ENCODE peak calls at places on chromosomes 13 and 19, in ten cellular contexts. B is Caco-2; J is tibial nerve; N is thoracic aorta; U is foreskin fibroblast; Z is lower lobe of right lung; A is CD4-positive, alpha-beta T cell; R is endodermal cell; T is breast epithelium; G is A549. L is an unnamed sample.

GRCh38 chr19:1039646-1040475 is at the start of gene ABCA7:
- DNase-seq in B (peak), J (peak), N (peak), U (peak), Z (peak), A (peak), R (peak), T (peak), G (peak), L (peak)

GRCh38 chr19:8371011-8371804 is 7.3 kb downstream of the ANGPTL4 start:
- DNase-seq in B (no peak), J (no peak), N (no peak), U (no peak), Z (peak), A (no peak), R (no peak), T (no peak), G (no peak), L (no peak)

GRCh38 chr19:36245210-36246005 is 30.5 kb downstream of the ZNF146 start:
- DNase-seq in B (no peak), J (no peak), N (no peak), U (peak), Z (no peak), A (no peak), R (peak), T (no peak), G (no peak), L (no peak)

GRCh38 chr19:11420429-11420893 is 1.3 kb upstream of the RGL3 start:
- DNase-seq in B (no peak), J (peak), N (no peak), U (peak), Z (no peak), A (no peak), R (peak), T (no peak), G (no peak), L (peak)

GRCh38 chr13:104810242-104810641 is 1725.2 kb downstream of the EFNB2 start:
- DNase-seq in B (no peak), J (no peak), N (no peak), U (no peak), Z (no peak), A (no peak), R (no peak), T (no peak), G (no peak), L (no peak)

GRCh38 chr19:44575116-44575700 is 38.2 kb upstream of the IGSF23 start:
- DNase-seq in B (no peak), J (no peak), N (no peak), U (no peak), Z (no peak), A (no peak), R (peak), T (no peak), G (no peak), L (no peak)

GRCh38 chr13:67515895-67516294 is 285.8 kb upstream of the PCDH9 start:
- DNase-seq in B (no peak), J (no peak), N (no peak), U (peak), Z (no peak), A (no peak), R (no peak), T (no peak), G (no peak), L (no peak)

GRCh38 chr13:39016789-39017188 is 21.1 kb downstream of the PROSER1 start:
- DNase-seq in B (peak), J (no peak), N (no peak), U (peak), Z (no peak), A (no peak), R (peak), T (no peak), G (peak), L (no peak)

GRCh38 chr13:97945792-97946419 is 7.6 kb upstream of the IPO5 start:
- DNase-seq in B (no peak), J (no peak), N (no peak), U (peak), Z (no peak), A (no peak), R (no peak), T (no peak), G (no peak), L (no peak)

GRCh38 chr13:23160241-23161175 is 20.3 kb upstream of the SGCG start:
- DNase-seq in B (no peak), J (no peak), N (no peak), U (peak), Z (no peak), A (no peak), R (peak), T (no peak), G (no peak), L (no peak)

GRCh38 chr13:37429976-37430375 is 168.6 kb downstream of the POSTN start:
- DNase-seq in B (no peak), J (no peak), N (no peak), U (peak), Z (no peak), A (no peak), R (no peak), T (no peak), G (no peak), L (no peak)

GRCh38 chr19:14333101-14333871 is 48.0 kb upstream of the ADGRE5 start:
- DNase-seq in B (peak), J (no peak), N (no peak), U (peak), Z (no peak), A (no peak), R (peak), T (no peak), G (peak), L (peak)

GRCh38 chr13:50893211-50893852 is 16.3 kb upstream of the RNASEH2B start:
- DNase-seq in B (no peak), J (no peak), N (no peak), U (peak), Z (no peak), A (no peak), R (no peak), T (no peak), G (no peak), L (no peak)

GRCh38 chr13:99268822-99269221 is 10.6 kb upstream of the GPR18 start:
- DNase-seq in B (no peak), J (no peak), N (no peak), U (no peak), Z (no peak), A (no peak), R (no peak), T (no peak), G (no peak), L (no peak)

GRCh38 chr19:40803857-40804782 is 5.1 kb downstream of the EGLN2 start:
- DNase-seq in B (no peak), J (no peak), N (no peak), U (no peak), Z (peak), A (peak), R (peak), T (no peak), G (no peak), L (no peak)

GRCh38 chr13:76692326-76692725 is 193.9 kb downstream of the KCTD12 start:
- DNase-seq in B (no peak), J (no peak), N (no peak), U (no peak), Z (no peak), A (no peak), R (no peak), T (no peak), G (no peak), L (no peak)

GRCh38 chr13:35699805-35700204 is 223.3 kb upstream of the MAB21L1 start:
- DNase-seq in B (no peak), J (peak), N (no peak), U (peak), Z (no peak), A (no peak), R (no peak), T (no peak), G (no peak), L (no peak)

DNA sequence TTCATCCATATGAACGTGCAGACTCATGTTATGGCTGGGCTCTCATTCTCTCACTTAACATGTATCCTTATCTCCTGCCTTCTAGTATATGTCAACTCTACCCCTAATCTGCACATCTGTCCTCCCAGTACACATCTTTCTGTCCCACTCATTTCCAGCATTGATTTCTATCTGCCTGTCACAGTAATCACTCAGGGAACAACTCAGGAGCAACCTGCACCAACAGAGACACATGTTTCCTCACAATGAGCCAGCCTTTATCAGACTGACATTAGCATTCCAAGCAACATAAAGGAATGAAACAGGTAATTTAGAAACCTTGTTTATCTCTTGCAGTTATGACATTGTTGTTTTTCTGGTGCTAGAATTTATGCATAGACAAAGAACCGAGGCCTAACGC is 17.6 kb upstream of the SLC7A1 start:
- DNase-seq in B (no peak), J (no peak), N (no peak), U (no peak), Z (no peak), A (no peak), R (no peak), T (no peak), G (no peak), L (no peak)
- TF ChIP-seq CTCF in B (no peak), J (no peak), N (no peak), U (no peak), Z (no peak), A (no peak), R (no peak), T (no peak), G (no peak), L (no peak)

GRCh38 chr13:94548382-94549240 is 47.3 kb downstream of the TGDS start:
- DNase-seq in B (no peak), J (peak), N (peak), U (peak), Z (peak), A (peak), R (peak), T (no peak), G (peak), L (peak)
- TF ChIP-seq CTCF in B (no peak), J (no peak), N (peak), U (no peak), Z (peak), A (no peak), R (peak), T (no peak), G (peak), L (no peak)

GRCh38 chr19:28823338-28823961 is 389.5 kb downstream of the UQCRFS1 start:
- DNase-seq in B (no peak), J (no peak), N (no peak), U (no peak), Z (no peak), A (no peak), R (no peak), T (no peak), G (no peak), L (no peak)
- TF ChIP-seq CTCF in B (no peak), J (no peak), N (no peak), U (no peak), Z (no peak), A (no peak), R (no peak), T (no peak), G (no peak), L (no peak)

DNA sequence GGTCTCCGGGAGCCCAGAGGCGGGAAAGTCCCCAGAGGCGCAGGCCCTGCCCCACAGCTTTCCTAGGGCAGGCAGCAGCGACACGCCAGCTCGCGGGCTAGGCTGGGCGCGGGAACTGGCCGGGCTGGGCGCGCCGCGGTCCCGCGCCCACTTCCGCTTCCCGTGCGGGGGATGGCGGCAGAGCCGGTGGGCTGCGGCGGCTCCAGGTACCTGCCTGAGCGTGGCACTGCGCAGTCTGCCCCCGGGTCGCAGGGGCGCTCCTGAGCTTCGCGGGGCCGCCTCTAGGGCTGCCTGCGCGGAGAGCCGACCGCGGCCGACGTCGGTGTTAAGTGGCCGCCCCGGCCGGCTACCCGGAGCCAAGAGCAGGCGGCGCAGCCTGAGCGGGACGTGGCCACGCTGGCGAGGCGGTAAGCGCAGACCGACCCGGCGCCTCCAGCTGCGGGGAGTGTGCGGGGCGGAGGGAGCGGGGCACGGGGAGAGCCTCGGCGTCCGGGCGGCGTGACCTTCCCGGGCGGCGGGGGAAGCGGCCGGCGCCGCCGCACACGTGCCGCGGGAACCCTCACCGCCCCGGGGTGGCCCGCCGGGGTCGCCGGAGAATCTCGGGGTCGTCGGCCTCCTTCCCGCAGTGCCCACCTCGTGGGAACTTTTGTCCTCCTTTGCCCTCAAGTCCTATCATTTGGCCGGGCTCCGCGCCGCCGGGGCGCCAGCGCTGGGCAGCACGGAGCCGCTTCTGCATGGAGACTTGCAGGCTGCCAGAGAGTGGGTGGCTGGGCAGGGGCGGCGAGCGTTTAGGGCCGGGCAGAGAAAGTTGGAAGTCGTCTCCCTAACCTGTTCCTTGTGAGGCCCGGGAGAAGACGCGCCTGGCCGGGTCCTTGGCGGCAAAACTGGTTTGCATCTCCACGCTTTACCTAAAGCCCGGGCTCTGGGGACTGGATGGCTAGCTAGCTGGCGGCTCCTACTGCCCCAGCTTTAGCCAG is 31.4 kb upstream of the MPHOSPH8 start:
- DNase-seq in B (peak), J (no peak), N (no peak), U (peak), Z (peak), A (no peak), R (peak), T (no peak), G (peak), L (peak)
- TF ChIP-seq CTCF in B (no peak), J (no peak), N (peak), U (no peak), Z (peak), A (no peak), R (peak), T (no peak), G (peak), L (no peak)

DNA sequence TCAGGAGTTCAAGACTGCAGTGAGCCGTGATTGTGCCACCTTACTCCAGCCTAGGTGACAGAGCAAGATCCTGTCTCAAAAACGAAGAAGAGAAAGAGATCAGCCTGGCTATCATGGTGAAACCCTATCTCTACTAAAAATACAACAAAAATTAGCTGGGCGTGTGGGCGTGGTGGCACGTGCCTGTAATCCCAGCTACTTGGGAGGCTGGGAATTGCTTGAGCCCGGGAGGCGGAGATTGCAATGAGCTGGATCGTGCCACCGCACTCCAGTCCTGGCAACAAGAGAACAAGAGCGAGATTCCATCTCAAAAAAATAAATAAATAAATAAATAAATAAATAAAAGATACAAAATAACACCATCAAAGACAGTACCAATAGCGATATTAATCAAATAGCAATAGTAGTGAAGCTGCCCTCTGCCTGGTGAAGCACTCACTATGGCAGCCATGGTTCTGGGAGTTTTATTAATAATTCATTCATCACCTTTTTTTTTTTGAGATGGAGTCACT is 53.9 kb downstream of the NFIC start:
- DNase-seq in B (no peak), J (no peak), N (no peak), U (no peak), Z (no peak), A (no peak), R (no peak), T (no peak), G (no peak), L (no peak)
- TF ChIP-seq CTCF in B (no peak), J (no peak), N (no peak), U (no peak), Z (no peak), A (no peak), R (no peak), T (no peak), G (no peak), L (no peak)

GRCh38 chr13:52847682-52848432 is 583 bp downstream of the PCDH8 start:
- DNase-seq in B (no peak), J (no peak), N (no peak), U (no peak), Z (no peak), A (no peak), R (peak), T (no peak), G (no peak), L (no peak)

GRCh38 chr13:52847322-52847681 is 1.1 kb downstream of the PCDH8 start:
- DNase-seq in B (no peak), J (no peak), N (no peak), U (no peak), Z (no peak), A (no peak), R (no peak), T (no peak), G (no peak), L (no peak)

GRCh38 chr13:52846567-52847321 is 1.7 kb downstream of the PCDH8 start:
- DNase-seq in B (no peak), J (peak), N (no peak), U (peak), Z (peak), A (no peak), R (peak), T (no peak), G (no peak), L (no peak)

GRCh38 chr13:52845334-52845761 is 3.1 kb downstream of the PCDH8 start:
- DNase-seq in B (no peak), J (no peak), N (no peak), U (no peak), Z (no peak), A (no peak), R (peak), T (no peak), G (no peak), L (no peak)

DNA sequence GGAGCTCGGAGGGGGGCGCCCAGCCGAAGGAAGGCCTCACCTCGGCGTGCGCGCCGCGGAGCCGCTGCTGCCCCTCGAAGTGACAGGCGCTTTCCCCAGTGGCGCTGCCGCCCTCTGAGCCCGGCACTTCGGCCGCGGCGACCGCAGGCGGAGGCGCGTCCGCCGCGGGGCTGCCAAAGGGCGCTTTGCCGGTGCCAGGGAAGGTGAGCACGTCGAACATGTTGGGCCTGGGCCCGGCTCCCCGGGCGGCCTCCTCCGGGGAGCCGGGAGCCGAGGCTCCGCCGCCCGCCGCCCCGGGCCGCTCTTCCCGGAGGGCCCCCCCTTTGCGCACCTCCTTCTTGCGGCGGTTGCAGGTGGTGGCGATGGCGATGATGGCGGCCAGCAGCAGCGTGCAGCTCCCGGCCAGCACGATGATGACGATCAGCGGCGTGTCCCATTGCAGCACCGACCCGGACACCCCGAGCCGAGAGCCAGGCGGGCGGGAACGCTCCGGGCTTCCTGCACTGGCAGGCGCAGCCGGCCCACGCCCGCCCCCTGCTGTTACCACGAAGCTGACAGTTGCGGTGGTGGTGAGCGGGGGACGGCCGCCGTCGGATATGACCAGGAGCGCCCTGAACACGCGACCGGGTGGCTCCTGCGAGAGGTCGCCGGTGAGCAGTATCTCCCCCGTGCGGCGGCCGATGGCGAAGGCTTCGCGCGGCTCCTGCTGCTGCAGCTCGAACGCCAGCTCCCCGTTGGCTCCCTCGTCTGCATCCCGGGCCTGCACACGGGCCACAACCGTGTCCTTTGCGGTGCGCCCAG is 2.5 kb downstream of the PCDH8 start:
- DNase-seq in B (no peak), J (no peak), N (no peak), U (peak), Z (peak), A (no peak), R (peak), T (no peak), G (no peak), L (no peak)
- TF ChIP-seq CTCF in B (no peak), J (peak), N (no peak), U (no peak), Z (no peak), A (no peak), R (peak), T (no peak), G (no peak), L (peak)

DNA sequence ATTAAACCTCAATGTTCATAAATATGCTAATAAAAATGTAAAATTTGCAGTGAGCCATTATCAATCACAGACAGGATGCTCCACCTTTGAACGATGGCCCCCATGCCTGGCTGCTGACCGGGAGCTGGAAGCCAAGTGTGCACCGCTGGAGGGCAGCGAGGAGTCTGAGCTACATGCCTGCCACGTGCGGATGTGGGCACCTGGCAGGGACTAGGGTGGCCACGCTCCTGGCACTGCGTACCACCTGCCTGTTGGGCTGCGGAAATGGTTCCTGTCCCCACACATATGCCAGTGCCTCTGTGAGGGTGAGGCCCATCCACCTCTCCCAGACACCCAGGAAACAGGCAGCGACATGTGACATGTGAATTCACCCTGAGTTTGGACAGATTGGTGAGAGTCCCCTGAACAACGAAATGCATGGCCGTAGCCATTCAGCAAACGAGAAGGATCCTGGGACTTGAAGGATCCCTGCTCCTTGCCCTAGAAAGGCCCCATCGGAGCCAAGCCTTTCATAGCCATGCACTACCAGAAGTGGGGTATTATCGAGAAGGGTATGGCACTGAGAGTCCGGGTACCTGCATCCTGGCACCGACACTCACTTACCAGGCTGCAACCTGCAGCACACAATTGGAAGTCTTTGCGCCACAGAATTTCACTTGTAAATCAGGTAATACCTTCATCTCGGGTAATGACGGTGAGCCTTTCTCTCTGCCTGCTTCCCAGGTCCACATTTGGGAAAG is 35.8 kb downstream of the TSHZ3 start:
- DNase-seq in B (no peak), J (no peak), N (no peak), U (no peak), Z (no peak), A (no peak), R (no peak), T (no peak), G (no peak), L (no peak)
- TF ChIP-seq CTCF in B (no peak), J (no peak), N (no peak), U (no peak), Z (no peak), A (no peak), R (peak), T (no peak), G (no peak), L (no peak)

DNA sequence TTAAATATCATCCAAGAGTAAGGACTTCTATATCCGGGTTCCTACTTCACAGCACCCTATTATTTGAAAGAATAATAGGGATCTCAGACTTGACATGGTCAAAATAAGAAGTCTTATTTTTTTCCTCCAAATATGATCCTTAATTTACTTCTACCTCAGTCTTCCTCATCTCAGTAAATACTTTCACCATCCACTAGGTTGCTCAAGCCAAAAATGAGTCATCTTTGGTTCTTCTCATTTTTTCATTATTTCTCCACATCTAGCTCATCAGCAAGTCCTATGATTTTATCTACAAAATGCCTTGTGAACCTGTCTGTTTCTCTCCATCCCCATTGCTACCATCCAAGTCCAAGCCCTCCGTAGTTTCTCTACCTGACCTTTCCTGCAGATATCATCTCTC is 121.9 kb upstream of the GJB6 start:
- DNase-seq in B (no peak), J (no peak), N (no peak), U (peak), Z (no peak), A (no peak), R (no peak), T (no peak), G (no peak), L (no peak)
- TF ChIP-seq CTCF in B (no peak), J (peak), N (no peak), U (no peak), Z (no peak), A (no peak), R (peak), T (peak), G (no peak), L (no peak)

L was measured in Calu3.